ENCODE peak calls at places on chromosome 13, in six cellular contexts. R is kidney; U is T-helper 1 cell; A is CD4-positive, alpha-beta T cell; W is iris pigment epithelial cell; D is stimulated activated CD4-positive, alpha-beta T cell treated with anti-CD3 and anti-CD28 coated beads, Interleukin-2, amount 100 ng/mL, for 48 hours. C is an unnamed sample.

GRCh38 chr13:35700661-35701060 is 224.2 kb upstream of the MAB21L1 start:
- DNase-seq in R (no peak), U (no peak), A (no peak), W (peak; percentile 41), D (no peak), C (no peak)

GRCh38 chr13:24071423-24072075 is 89.0 kb upstream of the SPATA13 start:
- DNase-seq in R (no peak), U (no peak), A (no peak), W (peak; percentile 8), D (no peak), C (no peak)

GRCh38 chr13:114015608-114016295 is 41.9 kb upstream of the C13orf46 start:
- DNase-seq in R (no peak), U (no peak), A (no peak), W (no peak), D (no peak), C (no peak)

GRCh38 chr13:97659602-97660001 is 225.6 kb downstream of the RAP2A start:
- DNase-seq in R (no peak), U (no peak), A (no peak), W (peak; percentile 25), D (no peak), C (no peak)

GRCh38 chr13:111020546-111020945 is 94.6 kb upstream of the ARHGEF7 start:
- DNase-seq in R (no peak), U (no peak), A (no peak), W (no peak), D (no peak), C (no peak)

GRCh38 chr13:106484755-106485193 is 50.7 kb downstream of the EFNB2 start:
- DNase-seq in R (no peak), U (no peak), A (no peak), W (no peak), D (no peak), C (no peak)

GRCh38 chr13:50915562-50915961 is 6.0 kb downstream of the RNASEH2B start:
- DNase-seq in R (no peak), U (no peak), A (no peak), W (no peak), D (no peak), C (no peak)

GRCh38 chr13:99258210-99258860 is at the start of gene GPR18:
- DNase-seq in R (no peak), U (no peak), A (no peak), W (no peak), D (no peak), C (no peak)

GRCh38 chr13:59408738-59409137 is 755.0 kb downstream of the DIAPH3 start:
- DNase-seq in R (no peak), U (no peak), A (no peak), W (no peak), D (no peak), C (no peak)

GRCh38 chr13:48142437-48142836 is 47.5 kb upstream of the MED4 start:
- DNase-seq in R (no peak), U (no peak), A (no peak), W (no peak), D (no peak), C (no peak)

GRCh38 chr13:37666036-37666435 is 67.5 kb upstream of the POSTN start:
- DNase-seq in R (no peak), U (no peak), A (no peak), W (peak; percentile 27), D (no peak), C (no peak)

GRCh38 chr13:28611654-28612131 is 47.2 kb upstream of the POMP start:
- DNase-seq in R (no peak), U (no peak), A (no peak), W (peak; percentile 40), D (no peak), C (no peak)

GRCh38 chr13:109152941-109153340 is 523.5 kb downstream of the MYO16 start:
- DNase-seq in R (no peak), U (no peak), A (no peak), W (peak; percentile 29), D (no peak), C (no peak)

GRCh38 chr13:102317593-102317992 is 84.3 kb downstream of the FGF14 start:
- DNase-seq in R (peak; percentile 87), U (no peak), A (no peak), W (peak; percentile 49), D (no peak), C (no peak)

GRCh38 chr13:112450567-112451240 is 74.5 kb downstream of the SPACA7 start:
- DNase-seq in R (no peak), U (no peak), A (no peak), W (no peak), D (no peak), C (peak; percentile 32)

GRCh38 chr13:40626566-40626965 is 39.9 kb downstream of the FOXO1 start:
- DNase-seq in R (no peak), U (no peak), A (no peak), W (no peak), D (no peak), C (no peak)

GRCh38 chr13:75902166-75903104 is 266.3 kb downstream of the LMO7 start:
- DNase-seq in R (no peak), U (no peak), A (no peak), W (no peak), D (no peak), C (no peak)

GRCh38 chr13:83178008-83178407 is 704.3 kb downstream of the SLITRK1 start:
- DNase-seq in R (no peak), U (no peak), A (no peak), W (no peak), D (no peak), C (no peak)

GRCh38 chr13:112468069-112468468 is 91.9 kb downstream of the SPACA7 start:
- DNase-seq in R (no peak), U (no peak), A (no peak), W (no peak), D (no peak), C (peak; percentile 51)

GRCh38 chr13:114161644-114162532 is 17.2 kb upstream of the CFAP97D2 start:
- DNase-seq in R (peak; percentile 87), U (no peak), A (peak; percentile 45), W (no peak), D (no peak), C (peak; percentile 92)

GRCh38 chr13:32804673-32805260 is 211.5 kb upstream of the KL start:
- DNase-seq in R (no peak), U (no peak), A (no peak), W (peak; percentile 64), D (no peak), C (no peak)

GRCh38 chr13:104594801-104595200 is 1528.6 kb upstream of the SLC10A2 start:
- DNase-seq in R (no peak), U (no peak), A (no peak), W (no peak), D (no peak), C (no peak)

GRCh38 chr13:40175639-40176038 is 490.8 kb downstream of the FOXO1 start:
- DNase-seq in R (no peak), U (no peak), A (no peak), W (peak; percentile 31), D (no peak), C (no peak)

GRCh38 chr13:21420706-21421105 is 38.4 kb downstream of the ZDHHC20 start:
- DNase-seq in R (no peak), U (no peak), A (no peak), W (peak; percentile 64), D (no peak), C (no peak)

GRCh38 chr13:94162289-94162688 is 317.2 kb downstream of the DCT start:
- DNase-seq in R (no peak), U (no peak), A (no peak), W (no peak), D (no peak), C (no peak)

GRCh38 chr13:35600137-35600536 is 123.6 kb upstream of the MAB21L1 start:
- DNase-seq in R (no peak), U (no peak), A (no peak), W (peak; percentile 19), D (no peak), C (no peak)

GRCh38 chr13:97367016-97367415 is 67.0 kb upstream of the RAP2A start:
- DNase-seq in R (no peak), U (no peak), A (no peak), W (peak; percentile 68), D (no peak), C (no peak)

GRCh38 chr13:49667773-49668172 is 23.5 kb downstream of the EBPL start:
- DNase-seq in R (no peak), U (no peak), A (no peak), W (peak; percentile 26), D (no peak), C (no peak)

C was measured in spleen.